ENCODE peak calls at places on chromosomes 5 and 9, in nine cellular contexts. K, R, F, T, D, G, U, X and Y are unnamed samples.

GRCh38 chr5:124644138-124644537 is 102.3 kb downstream of the ZNF608 start:
- DNase-seq in K (peak), X (no peak), F (no peak), U (no peak), G (no peak), T (no peak), D (no peak), R (no peak), Y (no peak)

GRCh38 chr5:123180178-123180577 is 91.1 kb downstream of the PRDM6 start:
- DNase-seq in K (no peak), X (no peak), D (no peak), F (no peak), U (no peak), G (no peak), R (no peak), T (no peak), Y (no peak)

GRCh38 chr5:170164087-170164486 is 58.4 kb downstream of the FOXI1 start:
- DNase-seq in U (no peak), R (no peak), T (no peak), K (no peak), X (no peak), G (no peak), D (no peak), F (peak), Y (no peak)

GRCh38 chr5:76849767-76850291 is at the start of gene S100Z:
- DNase-seq in U (no peak), K (no peak), D (no peak), F (no peak), R (no peak), G (no peak), X (peak), T (no peak), Y (no peak)

GRCh38 chr9:78745996-78746395 is 449.1 kb downstream of the PSAT1 start:
- DNase-seq in D (peak), T (peak), U (no peak), K (no peak), R (no peak), F (no peak), X (no peak), G (no peak), Y (no peak)

GRCh38 chr9:134063088-134063875 is 4.5 kb downstream of the BRD3 start:
- DNase-seq in G (no peak), R (no peak), T (no peak), K (no peak), U (no peak), X (no peak), D (no peak), F (peak), Y (no peak)

GRCh38 chr5:14168793-14169262 is 25.7 kb downstream of the TRIO start:
- DNase-seq in F (no peak), K (no peak), T (no peak), G (no peak), X (no peak), R (no peak), U (no peak), D (no peak), Y (no peak)

GRCh38 chr5:10118150-10118549 is 131.5 kb downstream of the ATPSCKMT start:
- DNase-seq in X (no peak), D (no peak), F (no peak), R (no peak), K (no peak), G (no peak), U (no peak), T (no peak), Y (no peak)

GRCh38 chr9:91803143-91803940 is 146.7 kb downstream of the ROR2 start:
- DNase-seq in U (no peak), F (peak), T (no peak), K (peak), X (no peak), G (no peak), D (no peak), R (no peak), Y (no peak)

GRCh38 chr9:132018957-132019405 is 60.7 kb downstream of the MED27 start:
- DNase-seq in U (no peak), F (no peak), G (no peak), X (no peak), T (no peak), K (no peak), D (no peak), R (no peak), Y (no peak)

GRCh38 chr9:105173306-105173705 is 71.1 kb upstream of the SLC44A1 start:
- DNase-seq in F (no peak), K (no peak), D (no peak), U (no peak), T (peak), G (no peak), X (no peak), R (no peak), Y (no peak)

GRCh38 chr5:158634713-158635112 is 465.0 kb downstream of the EBF1 start:
- DNase-seq in T (no peak), X (no peak), G (no peak), K (no peak), U (no peak), D (no peak), F (no peak), R (no peak), Y (no peak)

GRCh38 chr5:124649548-124650501 is 96.6 kb downstream of the ZNF608 start:
- DNase-seq in G (peak), T (peak), U (no peak), X (peak), K (peak), F (no peak), D (peak), R (peak), Y (no peak)

GRCh38 chr9:20262611-20263010 is 359.7 kb downstream of the MLLT3 start:
- DNase-seq in F (no peak), R (no peak), G (no peak), K (no peak), U (no peak), D (no peak), T (no peak), X (no peak), Y (no peak)

GRCh38 chr5:73295447-73295846 is 122.5 kb downstream of the TMEM174 start:
- DNase-seq in X (no peak), D (peak), U (no peak), F (no peak), R (no peak), K (no peak), T (peak), G (no peak), Y (no peak)

GRCh38 chr9:37371565-37372464 is 50.7 kb upstream of the GRHPR start:
- DNase-seq in U (no peak), X (no peak), K (peak), D (no peak), R (peak), G (no peak), F (no peak), T (no peak), Y (no peak)

GRCh38 chr5:57750891-57751290 is 268.3 kb upstream of the ACTBL2 start:
- DNase-seq in F (no peak), T (no peak), D (no peak), K (no peak), R (no peak), U (no peak), G (no peak), X (no peak), Y (no peak)

GRCh38 chr5:170286532-170286931 is 11.0 kb downstream of the LCP2 start:
- DNase-seq in K (no peak), U (no peak), D (no peak), G (no peak), R (no peak), T (no peak), X (no peak), F (no peak), Y (no peak)

GRCh38 chr5:156920042-156920860 is 42.8 kb downstream of the TIMD4 start:
- DNase-seq in F (no peak), T (peak), U (no peak), G (no peak), K (no peak), D (no peak), R (no peak), X (peak), Y (no peak)

GRCh38 chr5:180786398-180787005 is 16.1 kb downstream of the MGAT1 start:
- DNase-seq in U (peak), D (no peak), T (no peak), X (no peak), G (no peak), R (no peak), F (no peak), K (no peak), Y (no peak)

GRCh38 chr9:92176068-92176799 is 61.0 kb upstream of the SPTLC1 start:
- DNase-seq in D (no peak), K (peak), F (peak), G (no peak), X (no peak), R (no peak), U (no peak), T (no peak), Y (no peak)

GRCh38 chr9:121296213-121297127 is 28.5 kb downstream of the GSN start:
- DNase-seq in D (no peak), R (no peak), K (no peak), U (no peak), F (peak), T (no peak), X (no peak), G (no peak), Y (no peak)

GRCh38 chr9:71592400-71592799 is 175.9 kb downstream of the CEMIP2 start:
- DNase-seq in U (no peak), K (peak), X (no peak), D (no peak), G (no peak), F (no peak), T (no peak), R (no peak), Y (no peak)

GRCh38 chr5:147805030-147805454 is 22.5 kb upstream of the JAKMIP2 start:
- DNase-seq in T (no peak), F (no peak), G (no peak), K (no peak), X (peak), U (no peak), R (no peak), D (no peak), Y (no peak)

GRCh38 chr5:84251503-84251902 is 133.2 kb downstream of the EDIL3 start:
- DNase-seq in G (no peak), K (no peak), T (no peak), D (no peak), F (no peak), U (no peak), X (no peak), R (no peak), Y (no peak)

GRCh38 chr9:75644649-75645048 is 245.8 kb upstream of the PCSK5 start:
- DNase-seq in G (no peak), T (no peak), D (peak), U (no peak), X (no peak), K (no peak), R (no peak), F (no peak), Y (no peak)

GRCh38 chr9:133113928-133114351 is 7.1 kb downstream of the RALGDS start:
- DNase-seq in F (no peak), K (no peak), U (no peak), X (no peak), G (no peak), T (no peak), R (no peak), D (peak), Y (no peak)

GRCh38 chr5:133247881-133248642 is 196.2 kb downstream of the HSPA4 start:
- DNase-seq in X (no peak), R (peak), K (peak), G (no peak), D (no peak), F (no peak), U (peak), T (no peak), Y (no peak)

GRCh38 chr5:131265318-131265803 is 1.5 kb downstream of the CDC42SE2 start:
- DNase-seq in D (no peak), R (peak), U (no peak), K (peak), F (no peak), G (no peak), X (no peak), T (no peak), Y (no peak)

GRCh38 chr5:149960272-149961185 is at the start of gene SLC26A2:
- DNase-seq in G (peak), T (peak), D (peak), X (peak), R (peak), U (peak), F (peak), K (peak), Y (peak)

GRCh38 chr5:82924241-82924989 is 152.8 kb downstream of the TMEM167A start:
- DNase-seq in U (no peak), K (no peak), X (no peak), T (no peak), R (no peak), D (no peak), F (no peak), G (no peak), Y (no peak)

GRCh38 chr5:32017638-32018429 is 156.3 kb downstream of the GOLPH3 start:
- DNase-seq in T (no peak), R (no peak), G (no peak), U (no peak), K (peak), D (no peak), F (no peak), X (no peak), Y (no peak)

GRCh38 chr5:83496626-83497025 is 25.1 kb downstream of the VCAN start:
- DNase-seq in K (no peak), F (no peak), D (no peak), X (no peak), T (no peak), R (no peak), U (no peak), G (no peak), Y (no peak)

GRCh38 chr5:116494784-116495480 is 79.7 kb downstream of the SEMA6A start:
- DNase-seq in F (no peak), X (no peak), T (peak), R (no peak), K (no peak), D (peak), U (no peak), G (no peak), Y (no peak)

GRCh38 chr9:90290716-90291485 is 351.7 kb downstream of the DIRAS2 start:
- DNase-seq in K (no peak), D (no peak), G (no peak), U (no peak), F (no peak), X (no peak), R (no peak), T (no peak), Y (no peak)